ENCODE peak calls at places on chromosomes 1 and 21, in eight cellular contexts. O is neural progenitor cell; L is stimulated activated CD8-positive, alpha-beta memory T cell treated with anti-CD3 and anti-CD28 coated beads, Interleukin-2, amount 100 ng/mL, for 48 hours; X is EH; F is amygdala; J is uterus; B is AG08395; I is activated T-helper 9 cell treated with anti-CD3 and anti-CD28 coated beads, Interleukin-2, amount 50 U/mL, for 16 hours. U is an unnamed sample.

GRCh38 chr1:225580180-225581099 is 72.5 kb downstream of the ENAH start:
- DNase-seq in O (no peak), L (no peak), X (no peak), F (no peak), J (no peak), B (no peak), I (no peak), U (no peak)

GRCh38 chr1:95098196-95098595 is 19.0 kb upstream of the TLCD4 start:
- DNase-seq in O (no peak), L (no peak), X (peak; percentile 23), F (no peak), J (no peak), B (no peak), I (no peak), U (peak; percentile 44)

GRCh38 chr1:115323366-115324004 is 14.6 kb downstream of the NGF start:
- DNase-seq in O (no peak), L (no peak), X (peak; percentile 87), F (no peak), J (no peak), B (no peak), I (no peak), U (no peak)

GRCh38 chr1:6625579-6626149 is 996 bp downstream of the THAP3 start:
- DNase-seq in O (no peak), L (no peak), X (peak; percentile 61), F (no peak), J (no peak), B (peak; percentile 57), I (no peak), U (peak; percentile 56)

GRCh38 chr1:165116732-165117131 is 239.8 kb downstream of the LMX1A start:
- DNase-seq in O (no peak), L (no peak), X (peak; percentile 75), F (no peak), J (no peak), B (peak; percentile 75), I (no peak), U (no peak)

GRCh38 chr1:227685807-227686206 is 49.3 kb downstream of the JMJD4 start:
- DNase-seq in O (no peak), L (no peak), X (no peak), F (no peak), J (no peak), B (no peak), I (no peak), U (no peak)

GRCh38 chr1:51326839-51327238 is 3.5 kb downstream of the TTC39A start:
- DNase-seq in O (no peak), L (no peak), X (no peak), F (no peak), J (no peak), B (no peak), I (no peak), U (no peak)

GRCh38 chr1:24199291-24199900 is 12.3 kb upstream of the IFNLR1 start:
- DNase-seq in O (peak; percentile 76), L (peak; percentile 42), X (peak; percentile 68), F (no peak), J (peak; percentile 70), B (peak; percentile 77), I (peak; percentile 57), U (peak; percentile 72)

GRCh38 chr1:61171346-61171745 is 89.0 kb downstream of the NFIA start:
- DNase-seq in O (no peak), L (no peak), X (no peak), F (no peak), J (no peak), B (no peak), I (no peak), U (no peak)

GRCh38 chr1:56948403-56949023 is 17.3 kb downstream of the C8B start:
- DNase-seq in O (no peak), L (no peak), X (peak; percentile 88), F (no peak), J (no peak), B (peak; percentile 69), I (no peak), U (no peak)

GRCh38 chr1:81554108-81554507 is 246.6 kb upstream of the ADGRL2 start:
- DNase-seq in O (no peak), L (no peak), X (no peak), F (no peak), J (no peak), B (no peak), I (no peak), U (no peak)

GRCh38 chr1:189524501-189524900 is 953.2 kb downstream of the BRINP3 start:
- DNase-seq in O (no peak), L (no peak), X (no peak), F (no peak), J (no peak), B (no peak), I (no peak), U (peak; percentile 29)

GRCh38 chr1:26289158-26290059 is 9.5 kb downstream of the SH3BGRL3 start:
- DNase-seq in O (peak; percentile 33), L (no peak), X (no peak), F (peak; percentile 38), J (no peak), B (no peak), I (no peak), U (no peak)

GRCh38 chr1:63877816-63878215 is 104.0 kb downstream of the ROR1 start:
- DNase-seq in O (no peak), L (no peak), X (peak; percentile 31), F (no peak), J (no peak), B (peak; percentile 60), I (no peak), U (no peak)

GRCh38 chr1:75531570-75531969 is 79.3 kb downstream of the SLC44A5 start:
- DNase-seq in O (no peak), L (no peak), X (no peak), F (no peak), J (no peak), B (no peak), I (no peak), U (no peak)

GRCh38 chr21:44083631-44084291 is 23.4 kb upstream of the PWP2 start:
- DNase-seq in O (no peak), L (peak; percentile 51), X (no peak), F (no peak), J (no peak), B (no peak), I (peak; percentile 21), U (no peak)

GRCh38 chr1:231395051-231395995 is 26.8 kb downstream of the EGLN1 start:
- DNase-seq in O (no peak), L (no peak), X (peak; percentile 98), F (no peak), J (peak; percentile 35), B (peak; percentile 93), I (no peak), U (peak; percentile 28)

GRCh38 chr1:190436615-190437014 is 41.0 kb downstream of the BRINP3 start:
- DNase-seq in O (no peak), L (no peak), X (no peak), F (no peak), J (no peak), B (no peak), I (no peak), U (no peak)

GRCh38 chr1:3788756-3789420 is 7.4 kb downstream of the LRRC47 start:
- DNase-seq in O (no peak), L (no peak), X (no peak), F (no peak), J (no peak), B (no peak), I (no peak), U (no peak)

GRCh38 chr1:229155472-229155871 is 115.4 kb upstream of the RAB4A start:
- DNase-seq in O (no peak), L (no peak), X (no peak), F (no peak), J (peak; percentile 24), B (no peak), I (no peak), U (no peak)

GRCh38 chr1:73674945-73675561 is 522.9 kb downstream of the LRRIQ3 start:
- DNase-seq in O (peak; percentile 17), L (no peak), X (no peak), F (no peak), J (no peak), B (peak; percentile 13), I (no peak), U (peak; percentile 30)

GRCh38 chr1:15941899-15942660 is 33.8 kb downstream of the ZBTB17 start:
- DNase-seq in O (no peak), L (no peak), X (no peak), F (no peak), J (no peak), B (no peak), I (no peak), U (no peak)

GRCh38 chr1:232252719-232253118 is 377.2 kb downstream of the SIPA1L2 start:
- DNase-seq in O (peak; percentile 24), L (no peak), X (no peak), F (no peak), J (no peak), B (no peak), I (no peak), U (no peak)

GRCh38 chr1:109617291-109617801 is 2.1 kb downstream of the GNAT2 start:
- DNase-seq in O (peak; percentile 45), L (no peak), X (peak; percentile 93), F (no peak), J (no peak), B (peak; percentile 81), I (no peak), U (peak; percentile 93)